ENCODE peak calls at places on chromosomes 5 and 9, in nine cellular contexts. P is cardiac fibroblast, G is tibial artery, N is hepatocyte, X is gastrocnemius medialis, H is epithelial cell of proximal tubule, M is AG10803, Z is fibroblast of mammary gland, B is psoas muscle. U is an unnamed sample.

GRCh38 chr5:178216088-178216534 is 11.8 kb downstream of the HNRNPAB start:
- DNase-seq in P (no peak), G (no peak), N (no peak), X (no peak), H (no peak), M (no peak), Z (no peak), B (no peak), U (no peak)

GRCh38 chr5:1401681-1402096 is 43.6 kb downstream of the SLC6A3 start:
- DNase-seq in P (no peak), G (no peak), N (no peak), X (no peak), H (no peak), M (no peak), Z (no peak), B (no peak), U (no peak)

GRCh38 chr9:113929634-113930092 is 53.6 kb downstream of the ZNF618 start:
- DNase-seq in P (peak), G (peak), N (no peak), X (no peak), H (no peak), M (peak), Z (peak), B (no peak), U (peak)

GRCh38 chr5:1555011-1555807 is 31.4 kb upstream of the LPCAT1 start:
- DNase-seq in P (peak), G (peak), N (no peak), X (no peak), H (peak), M (peak), Z (no peak), B (no peak), U (peak)

GRCh38 chr9:110777201-110777842 is 108.7 kb downstream of the MUSK start:
- DNase-seq in P (peak), G (no peak), N (no peak), X (no peak), H (no peak), M (no peak), Z (peak), B (no peak), U (peak)

GRCh38 chr9:74001382-74001781 is 495.8 kb upstream of the RORB start:
- DNase-seq in P (no peak), G (no peak), N (no peak), X (no peak), H (peak), M (no peak), Z (peak), B (no peak), U (peak)

GRCh38 chr9:7542648-7543165 is 256.9 kb downstream of the DMAC1 start:
- DNase-seq in P (no peak), G (no peak), N (no peak), X (no peak), H (no peak), M (no peak), Z (no peak), B (no peak), U (no peak)

GRCh38 chr9:92188969-92189781 is 74.0 kb upstream of the SPTLC1 start:
- DNase-seq in P (no peak), G (no peak), N (no peak), X (no peak), H (no peak), M (no peak), Z (no peak), B (no peak), U (no peak)

GRCh38 chr5:145157841-145158240 is 677.3 kb downstream of the PRELID2 start:
- DNase-seq in P (peak), G (no peak), N (no peak), X (no peak), H (no peak), M (peak), Z (no peak), B (no peak), U (peak)

GRCh38 chr9:99169982-99170761 is 51.6 kb downstream of the ALG2 start:
- DNase-seq in P (no peak), G (no peak), N (no peak), X (no peak), H (no peak), M (no peak), Z (no peak), B (no peak), U (no peak)

GRCh38 chr5:131459216-131459615 is 175.8 kb downstream of the RAPGEF6 start:
- DNase-seq in P (no peak), G (no peak), N (no peak), X (no peak), H (no peak), M (no peak), Z (no peak), B (no peak), U (no peak)

GRCh38 chr5:180330810-180331646 is 22.1 kb downstream of the GFPT2 start:
- DNase-seq in P (peak), G (peak), N (peak), X (peak), H (peak), M (peak), Z (peak), B (peak), U (peak)
- H3K4me3 ChIP-seq in P (no peak), G (no peak), N (no peak), X (no peak), H (no peak), M (no peak), Z (no peak), B (no peak), U (no peak)

DNA sequence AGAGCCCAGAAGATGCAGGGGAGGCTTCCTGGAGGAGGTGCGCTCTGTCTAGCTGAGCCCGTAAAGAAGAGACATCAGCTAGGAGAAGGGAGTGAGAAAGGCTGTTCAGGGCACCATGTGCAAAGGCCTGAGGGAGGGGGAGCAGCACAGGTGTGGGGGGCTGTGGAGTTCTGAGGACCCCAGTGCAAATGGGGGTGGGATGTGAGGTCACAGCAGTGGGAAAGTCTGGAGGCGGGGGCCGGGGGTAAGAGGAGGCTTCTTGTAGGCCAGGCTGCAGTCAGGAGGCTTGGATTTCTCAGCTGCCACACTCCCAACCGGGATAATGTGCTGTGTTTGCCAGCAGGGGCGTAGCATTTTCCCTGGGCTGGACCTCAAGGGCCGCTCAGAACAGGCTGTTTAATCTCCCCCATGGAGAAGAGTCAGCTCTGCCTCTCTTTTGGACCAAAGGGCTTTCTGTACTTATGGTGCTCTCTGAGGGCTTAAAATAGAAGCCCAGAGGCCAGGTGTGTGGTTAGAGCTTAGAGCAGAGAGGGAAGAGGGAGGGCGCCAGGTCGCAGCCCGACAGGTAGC is 5.7 kb downstream of the NEURL1B start:
- DNase-seq in P (peak), G (peak), N (peak), X (no peak), H (no peak), M (no peak), Z (no peak), B (no peak), U (peak)
- TF ChIP-seq CTCF in P (peak), G (peak), N (peak), X (no peak), H (no peak), M (peak), Z (no peak), B (peak), U (peak)

DNA sequence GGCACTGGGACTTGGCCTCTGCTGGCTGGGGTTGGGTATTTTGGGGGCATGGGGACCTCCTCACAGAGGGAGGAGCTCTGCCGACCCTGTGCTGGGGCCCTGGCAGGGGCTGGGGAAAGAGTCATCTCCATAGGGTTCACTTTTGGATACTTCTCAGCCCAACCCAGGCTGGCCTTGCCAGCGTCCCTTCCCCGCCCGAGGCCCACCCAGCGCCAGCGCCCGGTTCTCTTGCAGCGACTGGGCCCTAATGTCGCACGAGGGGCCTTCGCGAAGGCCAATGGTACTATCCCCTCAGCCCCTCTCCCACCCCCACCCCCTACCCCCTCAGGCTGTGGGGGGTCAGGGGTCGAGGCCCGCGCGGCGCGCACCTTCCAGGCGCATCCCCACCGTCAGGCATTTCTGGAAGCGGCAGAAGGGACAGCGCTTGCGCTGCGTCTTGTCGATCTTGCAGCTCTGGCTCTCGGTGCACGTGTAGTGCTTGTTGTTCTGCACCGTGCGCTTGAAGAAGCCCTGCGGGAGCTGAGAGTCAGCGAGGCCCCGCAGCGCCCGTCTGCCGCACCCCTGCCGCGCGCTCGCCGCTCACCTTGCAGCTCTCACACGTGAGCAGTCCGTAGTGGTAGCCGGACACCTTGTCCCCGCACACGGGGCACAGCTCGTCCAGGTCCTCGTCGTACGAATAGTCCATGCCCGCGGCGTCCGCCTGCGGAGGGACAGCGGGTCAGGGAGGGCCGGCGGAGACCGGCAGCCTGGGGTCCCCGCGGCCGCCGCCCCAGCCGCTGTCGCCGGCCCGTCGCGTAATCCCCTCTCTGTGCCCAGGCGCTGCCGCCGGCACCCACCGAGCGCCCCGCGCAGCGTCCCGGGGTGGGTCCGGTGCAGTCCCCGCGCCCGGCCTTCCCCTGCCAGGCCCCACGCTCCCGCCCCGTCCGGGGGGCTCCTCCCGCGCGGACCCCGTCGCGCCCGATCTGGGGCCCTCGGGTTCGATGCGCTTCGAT is 4.2 kb downstream of the NR5A1 start:
- DNase-seq in P (no peak), G (no peak), N (no peak), X (no peak), H (no peak), M (no peak), Z (no peak), B (no peak), U (peak)
- H3K4me3 ChIP-seq in P (no peak), G (no peak), N (no peak), X (no peak), H (no peak), M (no peak), Z (no peak), B (no peak), U (no peak)

GRCh38 chr9:105150991-105151685 is 93.3 kb upstream of the SLC44A1 start:
- DNase-seq in P (peak), G (no peak), N (no peak), X (no peak), H (peak), M (peak), Z (peak), B (no peak), U (peak)

GRCh38 chr9:105146677-105147076 is 97.8 kb upstream of the SLC44A1 start:
- DNase-seq in P (no peak), G (no peak), N (no peak), X (no peak), H (no peak), M (no peak), Z (no peak), B (no peak), U (no peak)

GRCh38 chr9:105147095-105147871 is 97.2 kb upstream of the SLC44A1 start:
- DNase-seq in P (no peak), G (no peak), N (no peak), X (no peak), H (no peak), M (no peak), Z (no peak), B (no peak), U (no peak)

GRCh38 chr9:105151686-105151995 is 92.8 kb upstream of the SLC44A1 start:
- DNase-seq in P (no peak), G (no peak), N (no peak), X (no peak), H (no peak), M (no peak), Z (no peak), B (no peak), U (no peak)

GRCh38 chr9:105148328-105149006 is 96.0 kb upstream of the SLC44A1 start:
- DNase-seq in P (no peak), G (no peak), N (no peak), X (no peak), H (no peak), M (no peak), Z (no peak), B (no peak), U (no peak)
- TF ChIP-seq CTCF in P (peak), G (no peak), N (no peak), X (no peak), H (peak), M (peak), Z (peak), B (no peak), U (peak)

GRCh38 chr9:70261131-70261870 is 2.5 kb downstream of the SMC5 start:
- DNase-seq in P (peak), G (no peak), N (no peak), X (no peak), H (no peak), M (no peak), Z (peak), B (no peak), U (peak)
- H3K4me3 ChIP-seq in P (no peak), G (no peak), N (no peak), X (no peak), H (no peak), M (no peak), Z (no peak), B (peak), U (no peak)

GRCh38 chr9:133148351-133149129 is 15.2 kb downstream of the GBGT1 start:
- DNase-seq in P (peak), G (peak), N (peak), X (no peak), H (no peak), M (peak), Z (peak), B (peak), U (peak)

GRCh38 chr9:133147412-133148271 is 16.1 kb downstream of the GBGT1 start:
- DNase-seq in P (peak), G (peak), N (peak), X (no peak), H (no peak), M (peak), Z (peak), B (peak), U (peak)

GRCh38 chr9:133151041-133151440 is 12.7 kb downstream of the GBGT1 start:
- DNase-seq in P (no peak), G (no peak), N (no peak), X (no peak), H (no peak), M (no peak), Z (no peak), B (no peak), U (no peak)

GRCh38 chr9:133151601-133152525 is 11.9 kb downstream of the GBGT1 start:
- DNase-seq in P (no peak), G (no peak), N (no peak), X (no peak), H (no peak), M (no peak), Z (no peak), B (no peak), U (no peak)

GRCh38 chr9:133149130-133150015 is 14.3 kb downstream of the GBGT1 start:
- DNase-seq in P (peak), G (peak), N (peak), X (peak), H (no peak), M (peak), Z (peak), B (peak), U (peak)
- TF ChIP-seq CTCF in P (peak), G (peak), N (peak), X (peak), H (peak), M (peak), Z (no peak), B (peak), U (no peak)

GRCh38 chr5:59035681-59036080 is 452.8 kb downstream of the RAB3C start:
- DNase-seq in P (peak), G (no peak), N (no peak), X (no peak), H (no peak), M (peak), Z (no peak), B (no peak), U (no peak)
- H3K4me3 ChIP-seq in P (no peak), G (no peak), N (no peak), X (no peak), H (no peak), M (no peak), Z (no peak), B (peak), U (peak)

GRCh38 chr5:38780950-38781349 is 64.9 kb upstream of the OSMR start:
- DNase-seq in P (peak), G (peak), N (peak), X (peak), H (peak), M (peak), Z (peak), B (peak), U (peak)
- TF ChIP-seq CTCF in P (peak), G (no peak), N (no peak), X (peak), H (peak), M (peak), Z (peak), B (peak), U (peak)

DNA sequence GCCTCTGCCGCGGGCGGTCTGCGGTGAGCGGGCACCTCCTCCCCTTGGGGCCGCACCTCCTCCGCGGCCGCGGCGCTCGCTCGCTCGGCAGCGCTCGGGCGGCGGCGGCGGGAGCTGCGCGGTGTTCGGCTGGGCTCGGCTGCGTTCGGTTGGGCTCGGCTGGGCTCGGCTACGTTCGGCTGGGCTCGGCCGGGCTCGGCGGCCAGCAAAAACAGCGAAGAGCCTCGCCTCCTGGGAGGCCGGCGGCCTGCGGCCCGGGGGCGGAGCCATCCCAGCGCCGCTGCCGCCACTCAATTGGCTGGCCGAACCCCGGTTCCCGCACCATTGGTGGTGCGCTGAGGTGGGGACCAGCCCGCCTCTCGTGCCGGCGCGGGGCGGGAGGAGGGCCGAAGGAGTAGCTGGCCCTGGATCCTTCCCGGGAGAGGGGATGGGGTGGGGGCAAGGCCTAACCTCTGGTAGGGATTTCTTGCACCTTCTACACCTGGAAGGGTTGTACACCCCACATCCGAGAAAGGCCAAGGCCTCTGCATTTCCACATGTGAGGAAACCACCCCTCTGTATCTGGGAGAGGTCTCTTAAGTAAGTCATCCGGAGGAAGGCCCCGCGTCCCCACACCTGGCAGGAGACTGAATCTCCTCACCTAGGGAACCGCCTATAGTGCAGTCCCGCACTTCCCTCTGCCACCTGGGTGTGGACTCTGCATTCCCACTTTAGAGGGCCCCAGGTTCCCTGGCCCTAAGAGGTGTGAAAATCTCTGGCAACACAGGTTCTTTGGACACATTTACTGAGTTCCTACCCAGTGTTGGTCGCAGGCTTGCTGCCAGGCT is at the start of gene ENHO:
- DNase-seq in P (peak), G (peak), N (peak), X (peak), H (peak), M (peak), Z (peak), B (peak), U (peak)
- H3K4me3 ChIP-seq in P (peak), G (peak), N (no peak), X (peak), H (peak), M (peak), Z (peak), B (peak), U (peak)

DNA sequence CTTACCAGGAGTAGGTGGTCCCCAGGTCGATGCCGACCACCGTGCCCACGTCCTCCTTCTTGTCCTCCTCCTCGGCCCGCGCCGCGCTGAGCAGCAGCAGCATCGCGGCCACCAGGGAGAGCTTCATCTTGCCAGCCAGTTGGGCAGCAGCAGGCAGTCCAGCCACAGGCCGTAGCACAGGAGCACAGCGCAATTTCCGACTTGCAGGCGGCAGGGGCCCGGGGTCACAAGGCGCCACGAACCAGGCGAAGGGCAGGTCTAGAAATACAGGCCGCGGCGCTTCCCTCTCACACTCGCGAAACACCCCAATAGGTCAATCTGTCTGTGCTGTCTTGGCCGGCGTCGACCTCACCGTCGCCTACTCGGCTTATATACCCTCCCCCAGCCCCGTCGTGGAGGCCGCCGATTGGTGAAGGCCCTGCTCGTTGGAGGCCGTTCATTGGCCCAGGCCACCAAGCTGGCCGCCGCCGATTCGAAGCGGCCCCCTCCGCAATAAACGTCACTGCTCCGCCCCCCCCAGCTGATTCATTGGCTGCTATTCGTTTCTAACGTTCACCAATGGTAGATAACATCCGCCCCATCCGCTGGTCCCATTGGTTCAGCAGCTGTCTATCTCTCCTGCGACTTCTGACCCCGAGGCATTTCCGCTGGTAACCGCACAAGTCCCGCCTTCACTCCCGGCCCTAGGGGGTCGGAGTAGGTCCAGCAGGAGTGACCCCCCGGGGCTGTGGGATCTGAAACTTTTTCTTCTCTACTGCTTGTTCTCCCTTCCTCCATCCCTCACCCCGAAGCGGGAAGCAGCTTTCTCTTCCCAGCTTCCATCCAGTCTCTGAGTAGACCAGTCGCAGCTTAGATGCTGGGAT is at the start of gene HSPA5:
- DNase-seq in P (peak), G (peak), N (peak), X (peak), H (peak), M (peak), Z (peak), B (peak), U (peak)
- TF ChIP-seq CTCF in P (peak), G (peak), N (peak), X (no peak), H (peak), M (no peak), Z (no peak), B (no peak), U (peak)